ENCODE peak calls at places on chromosomes 6 and 20, in five cellular contexts. J is H9, G is H1, O is IMR-90, W is mesenchymal stem cell. B is an unnamed sample.

GRCh38 chr6:48136856-48137255 is 25.9 kb upstream of the PTCHD4 start:
- DNase-seq in J (no peak), G (no peak), O (no peak), W (peak; percentile 20), B (peak; percentile 35)

GRCh38 chr6:33967966-33968724 is 164.3 kb upstream of the MLN start:
- DNase-seq in J (peak; percentile 63), G (no peak), O (no peak), W (peak; percentile 2), B (peak; percentile 76)

GRCh38 chr6:147633191-147633590 is 124.7 kb downstream of the SAMD5 start:
- DNase-seq in J (no peak), G (no peak), O (no peak), W (no peak), B (no peak)

GRCh38 chr20:64188682-64189529 is 24.7 kb downstream of the MYT1 start:
- DNase-seq in J (peak; percentile 76), G (no peak), O (peak; percentile 69), W (peak; percentile 56), B (peak; percentile 83)

GRCh38 chr20:41249781-41250281 is 67.7 kb downstream of the ZHX3 start:
- DNase-seq in J (peak; percentile 86), G (peak; percentile 78), O (peak; percentile 29), W (peak; percentile 82), B (peak; percentile 90)

GRCh38 chr6:117666881-117667280 is 8.4 kb upstream of the NUS1 start:
- DNase-seq in J (no peak), G (no peak), O (peak; percentile 5), W (no peak), B (no peak)

GRCh38 chr20:44091026-44091425 is 96.0 kb downstream of the JPH2 start:
- DNase-seq in J (peak; percentile 35), G (no peak), O (no peak), W (no peak), B (peak; percentile 54)

GRCh38 chr6:44951253-44951656 is 376.9 kb upstream of the RUNX2 start:
- DNase-seq in J (no peak), G (no peak), O (no peak), W (no peak), B (peak; percentile 48)

GRCh38 chr20:5825136-5825719 is 75.0 kb downstream of the SHLD1 start:
- DNase-seq in J (peak; percentile 40), G (no peak), O (no peak), W (no peak), B (no peak)

GRCh38 chr6:142721213-142721920 is 223.6 kb downstream of the HIVEP2 start:
- DNase-seq in J (no peak), G (no peak), O (no peak), W (no peak), B (no peak)

GRCh38 chr6:7922596-7922995 is 12.0 kb upstream of the TXNDC5 start:
- DNase-seq in J (no peak), G (no peak), O (peak; percentile 37), W (peak; percentile 18), B (no peak)

GRCh38 chr6:54083301-54083700 is 27.9 kb upstream of the MLIP start:
- DNase-seq in J (no peak), G (no peak), O (no peak), W (no peak), B (no peak)

GRCh38 chr20:3088031-3088430 is 3.5 kb upstream of the AVP start:
- DNase-seq in J (no peak), G (no peak), O (no peak), W (no peak), B (no peak)

GRCh38 chr20:3084283-3084985 is at the start of gene AVP:
- DNase-seq in J (no peak), G (no peak), O (no peak), W (no peak), B (no peak)

GRCh38 chr20:3082955-3083952 is 1.3 kb downstream of the AVP start:
- DNase-seq in J (peak; percentile 57), G (peak; percentile 74), O (no peak), W (no peak), B (no peak)

GRCh38 chr20:3084986-3085360 is 449 bp upstream of the AVP start:
- DNase-seq in J (no peak), G (no peak), O (no peak), W (no peak), B (no peak)

GRCh38 chr20:3085571-3086072 is 1.1 kb upstream of the AVP start:
- DNase-seq in J (no peak), G (no peak), O (no peak), W (no peak), B (no peak)
- H2AK5ac ChIP-seq in J (no peak overlapping the region), G (no peak overlapping the region), O (no peak overlapping the region), W (no peak overlapping the region), B (no peak overlapping the region)

DNA sequence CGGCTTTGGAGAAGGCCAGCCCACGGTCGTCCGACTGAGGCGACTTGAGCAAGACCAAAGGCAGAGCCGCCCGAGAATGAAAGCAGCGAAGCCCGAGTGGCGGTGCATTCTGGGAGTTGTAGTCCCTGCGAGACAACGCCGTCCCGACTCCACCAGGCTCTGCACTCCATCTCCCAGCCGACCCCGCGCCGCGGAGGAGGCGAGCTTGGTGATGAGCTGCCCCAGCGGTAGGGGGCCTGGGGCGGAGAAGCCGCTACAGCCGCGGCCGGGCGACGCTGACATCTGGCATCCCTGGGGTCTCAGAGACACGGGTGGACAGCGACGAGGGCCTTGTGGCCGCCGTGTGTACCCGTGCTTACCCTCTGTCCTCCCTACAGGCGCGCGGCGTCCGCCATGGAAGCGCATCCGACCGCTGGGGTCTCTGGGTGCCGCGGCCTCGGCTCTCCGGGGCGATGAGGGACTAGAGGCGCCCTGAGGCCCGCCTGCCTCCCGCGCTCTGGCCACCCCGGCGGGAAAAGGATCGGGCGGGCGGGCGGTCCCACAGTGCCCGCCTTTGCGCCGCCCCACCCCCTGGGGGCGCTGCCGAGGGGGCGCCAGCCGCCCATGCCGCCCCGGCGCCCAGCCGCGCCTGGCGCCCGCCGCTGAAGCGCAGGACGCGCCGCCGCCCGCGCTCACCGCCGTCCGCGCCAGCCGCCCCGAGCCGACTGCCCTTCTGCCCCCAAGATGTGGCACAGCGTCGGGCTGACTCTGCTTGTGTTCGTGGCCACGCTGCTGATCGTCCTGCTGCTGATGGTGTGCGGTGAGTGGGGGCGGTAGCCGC is at the start of gene SMIM13:
- DNase-seq in J (peak; percentile 99), G (peak; percentile 94), O (peak; percentile 98), W (peak; percentile 99), B (peak; percentile 99)
- H2BK120ac ChIP-seq in J (no peak within 1 kb of the TSS), G (no peak within 1 kb of the TSS), O (peak within 1 kb of the TSS; percentile 90), W (peak within 1 kb of the TSS; percentile 93), B (no peak within 1 kb of the TSS)

GRCh38 chr20:36373089-36373488 is 67.0 kb downstream of the DLGAP4 start:
- DNase-seq in J (no peak), G (no peak), O (no peak), W (no peak), B (no peak)

GRCh38 chr20:36377348-36378326 is 71.5 kb downstream of the DLGAP4 start:
- DNase-seq in J (peak; percentile 49), G (no peak), O (no peak), W (no peak), B (no peak)

GRCh38 chr20:36374995-36375394 is 68.9 kb downstream of the DLGAP4 start:
- DNase-seq in J (no peak), G (no peak), O (no peak), W (no peak), B (no peak)

GRCh38 chr20:36384022-36384619 is 78.0 kb downstream of the DLGAP4 start:
- DNase-seq in J (peak; percentile 85), G (peak; percentile 90), O (peak; percentile 24), W (peak; percentile 51), B (peak; percentile 91)

GRCh38 chr20:36378686-36379085 is 72.5 kb downstream of the DLGAP4 start:
- DNase-seq in J (no peak), G (no peak), O (no peak), W (no peak), B (no peak)
- H2BK15ac ChIP-seq in J (no peak overlapping the region), G (no peak overlapping the region), O (no peak overlapping the region), W (no peak overlapping the region), B (no peak overlapping the region)

GRCh38 chr20:16346956-16347355 is 226.3 kb downstream of the KIF16B start:
- DNase-seq in J (no peak), G (no peak), O (no peak), W (no peak), B (no peak)

GRCh38 chr20:16350465-16350864 is 222.8 kb downstream of the KIF16B start:
- DNase-seq in J (no peak), G (no peak), O (peak; percentile 50), W (no peak), B (no peak)

GRCh38 chr20:16351415-16351814 is 221.8 kb downstream of the KIF16B start:
- DNase-seq in J (no peak), G (no peak), O (no peak), W (no peak), B (no peak)

GRCh38 chr20:16352321-16352720 is 220.9 kb downstream of the KIF16B start:
- DNase-seq in J (no peak), G (no peak), O (no peak), W (no peak), B (no peak)

DNA sequence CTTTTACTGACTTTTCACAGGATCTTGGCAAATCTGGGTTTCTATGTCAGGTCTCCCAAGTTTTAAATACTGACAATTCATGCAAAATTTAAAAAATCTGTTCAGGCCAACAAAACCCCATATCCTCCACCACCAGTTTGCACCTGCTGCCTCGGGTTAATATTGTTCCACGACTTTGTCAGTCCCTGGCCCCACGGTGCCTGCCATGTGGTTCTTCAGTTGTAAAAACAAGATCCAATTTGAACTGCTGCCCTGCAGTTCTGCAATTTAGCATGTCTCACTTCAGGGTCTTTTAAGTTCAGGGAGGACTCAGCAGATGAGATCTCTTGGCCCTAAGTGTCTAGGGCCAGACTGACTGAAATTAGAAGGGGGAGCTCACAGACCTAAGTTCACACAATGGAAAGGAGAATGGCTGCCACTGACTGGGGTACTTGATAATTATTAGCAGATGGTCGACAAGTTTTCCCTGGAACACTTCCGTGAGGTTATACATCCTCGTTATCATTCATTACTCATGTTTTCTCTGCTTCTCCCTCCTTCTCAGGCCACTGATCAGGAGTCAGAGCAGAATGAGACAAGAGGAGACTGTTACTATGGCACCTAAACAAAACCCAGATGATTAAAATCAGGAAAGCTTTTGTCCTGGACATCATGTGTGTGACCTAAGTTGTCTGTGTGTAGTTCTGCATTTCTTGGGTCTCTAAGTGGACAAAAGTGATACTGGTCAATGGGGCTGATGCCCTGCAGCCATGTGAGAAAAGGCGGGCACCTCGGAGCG is 223.5 kb downstream of the KIF16B start:
- DNase-seq in J (no peak), G (no peak), O (peak; percentile 23), W (no peak), B (no peak)
- H2AK5ac ChIP-seq in J (no peak overlapping the region), G (no peak overlapping the region), O (no peak overlapping the region), W (no peak overlapping the region), B (no peak overlapping the region)

GRCh38 chr20:10524034-10524476 is 89.0 kb downstream of the SLX4IP start:
- DNase-seq in J (peak; percentile 82), G (peak; percentile 61), O (peak; percentile 41), W (peak; percentile 77), B (peak; percentile 66)
- H2BK120ac ChIP-seq in J (no peak overlapping the region), G (no peak overlapping the region), O (peak overlapping the region; percentile 28), W (peak overlapping the region; percentile 21), B (no peak overlapping the region)